ENCODE peak calls at places on chromosomes 13 and 19, in seven cellular contexts. E, T, B, I, D, W and O are unnamed samples.

GRCh38 chr13:21237081-21237480 is 60.6 kb downstream of the MRPL57 start:
- DNase-seq in E (no peak), T (no peak), B (no peak), I (no peak), D (no peak), W (no peak), O (no peak)

GRCh38 chr19:51128227-51128626 is 3.5 kb downstream of the SIGLEC9 start:
- DNase-seq in E (no peak), T (no peak), B (no peak), I (no peak), D (no peak), W (no peak), O (no peak)

GRCh38 chr13:64767054-64767453 is 2463.1 kb downstream of the PCDH9 start:
- DNase-seq in E (no peak), T (no peak), B (no peak), I (no peak), D (no peak), W (no peak), O (no peak)

GRCh38 chr19:35986664-35987570 is 8.1 kb upstream of the SDHAF1 start:
- DNase-seq in E (peak; percentile 62), T (peak; percentile 44), B (peak; percentile 59), I (peak; percentile 83), D (no peak), W (no peak), O (peak; percentile 48)

GRCh38 chr19:54517483-54517882 is 14.9 kb downstream of the LAIR2 start:
- DNase-seq in E (no peak), T (peak; percentile 52), B (peak; percentile 40), I (peak; percentile 78), D (no peak), W (peak; percentile 55), O (peak; percentile 55)

GRCh38 chr13:114110091-114110829 is 22.2 kb downstream of the RASA3 start:
- DNase-seq in E (peak; percentile 73), T (no peak), B (peak; percentile 13), I (peak; percentile 50), D (no peak), W (peak; percentile 88), O (peak; percentile 42)

GRCh38 chr13:41802684-41803554 is 158.0 kb downstream of the VWA8 start:
- DNase-seq in E (no peak), T (no peak), B (no peak), I (no peak), D (no peak), W (no peak), O (peak; percentile 87)

GRCh38 chr13:102132896-102133295 is 269.0 kb downstream of the FGF14 start:
- DNase-seq in E (no peak), T (no peak), B (no peak), I (no peak), D (no peak), W (no peak), O (no peak)

GRCh38 chr13:41398494-41399190 is 58.7 kb upstream of the RGCC start:
- DNase-seq in E (no peak), T (no peak), B (no peak), I (no peak), D (no peak), W (no peak), O (peak; percentile 74)

GRCh38 chr13:46665630-46666482 is 112.9 kb downstream of the LRCH1 start:
- DNase-seq in E (no peak), T (no peak), B (peak; percentile 44), I (no peak), D (no peak), W (no peak), O (no peak)

GRCh38 chr13:26707122-26708006 is 53.2 kb downstream of the GPR12 start:
- DNase-seq in E (no peak), T (peak; percentile 69), B (peak; percentile 51), I (peak; percentile 91), D (no peak), W (peak; percentile 60), O (peak; percentile 73)

GRCh38 chr13:52786747-52787146 is 47.1 kb upstream of the CNMD start:
- DNase-seq in E (no peak), T (no peak), B (no peak), I (no peak), D (no peak), W (no peak), O (no peak)

GRCh38 chr13:51811920-51812328 is 8.0 kb upstream of the DHRS12 start:
- DNase-seq in E (no peak), T (no peak), B (no peak), I (no peak), D (no peak), W (no peak), O (no peak)

GRCh38 chr13:44578064-44578394 is 1.9 kb upstream of the TSC22D1 start:
- DNase-seq in E (no peak), T (no peak), B (peak; percentile 41), I (peak; percentile 64), D (no peak), W (no peak), O (peak; percentile 70)

GRCh38 chr19:4589579-4590410 is 30.3 kb upstream of the SEMA6B start:
- DNase-seq in E (no peak), T (peak; percentile 87), B (no peak), I (peak; percentile 54), D (no peak), W (no peak), O (no peak)

GRCh38 chr19:41595258-41595889 is 19.4 kb downstream of the CEACAM21 start:
- DNase-seq in E (peak; percentile 61), T (peak; percentile 49), B (peak; percentile 88), I (peak; percentile 82), D (no peak), W (peak; percentile 70), O (peak; percentile 89)

GRCh38 chr13:27264181-27264580 is 6.4 kb upstream of the RASL11A start:
- DNase-seq in E (no peak), T (peak; percentile 30), B (no peak), I (no peak), D (no peak), W (no peak), O (peak; percentile 90)

GRCh38 chr13:106525865-106526264 is 9.6 kb downstream of the EFNB2 start:
- DNase-seq in E (no peak), T (no peak), B (no peak), I (peak; percentile 53), D (no peak), W (no peak), O (no peak)

GRCh38 chr19:17656970-17657369 is 31.2 kb downstream of the UNC13A start:
- DNase-seq in E (peak; percentile 2), T (no peak), B (no peak), I (no peak), D (no peak), W (no peak), O (no peak)

GRCh38 chr13:40814803-40815202 is 25.4 kb downstream of the SLC25A15 start:
- DNase-seq in E (no peak), T (no peak), B (no peak), I (no peak), D (no peak), W (no peak), O (peak; percentile 21)

GRCh38 chr19:30278882-30279254 is 93.3 kb upstream of the ZNF536 start:
- DNase-seq in E (no peak), T (no peak), B (no peak), I (no peak), D (no peak), W (no peak), O (no peak)
- H3K4me1 ChIP-seq in E (no peaks in the 10 kb centered on the region), T (no peaks in the 10 kb centered on the region), B (no peaks in the 10 kb centered on the region), I (peaks cover 25% of the 10 kb centered on the region), D (no peaks in the 10 kb centered on the region), W (no peaks in the 10 kb centered on the region), O (no peaks in the 10 kb centered on the region)

GRCh38 chr19:47740866-47741519 is 4.4 kb upstream of the NOP53 start:
- DNase-seq in E (no peak), T (no peak), B (no peak), I (no peak), D (no peak), W (no peak), O (no peak)

GRCh38 chr19:47749326-47749725 is 4.0 kb downstream of the NOP53 start:
- DNase-seq in E (no peak), T (no peak), B (no peak), I (no peak), D (no peak), W (no peak), O (no peak)

GRCh38 chr19:47742636-47743035 is 2.7 kb upstream of the NOP53 start:
- DNase-seq in E (no peak), T (no peak), B (no peak), I (peak; percentile 53), D (no peak), W (no peak), O (peak; percentile 47)

GRCh38 chr19:47741544-47742125 is 3.7 kb upstream of the NOP53 start:
- DNase-seq in E (no peak), T (no peak), B (no peak), I (no peak), D (no peak), W (no peak), O (peak; percentile 25)

GRCh38 chr19:47745010-47745901 is at the start of gene NOP53:
- DNase-seq in E (peak; percentile 98), T (peak; percentile 98), B (peak; percentile 99), I (peak; percentile 99), D (peak; percentile 96), W (peak; percentile 99), O (peak; percentile 97)
- H3K4me1 ChIP-seq in E (peaks cover 30% of the 10 kb centered on the region), T (no peaks in the 10 kb centered on the region), B (peaks cover 33% of the 10 kb centered on the region), I (peaks cover 13% of the 10 kb centered on the region), D (peaks cover 9% of the 10 kb centered on the region), W (peaks cover 60% of the 10 kb centered on the region), O (peaks cover 27% of the 10 kb centered on the region)

GRCh38 chr13:104532131-104532530 is 1465.9 kb upstream of the SLC10A2 start:
- DNase-seq in E (no peak), T (no peak), B (no peak), I (no peak), D (no peak), W (no peak), O (no peak)

GRCh38 chr13:104534847-104535246 is 1468.6 kb upstream of the SLC10A2 start:
- DNase-seq in E (no peak), T (no peak), B (peak; percentile 21), I (peak; percentile 76), D (no peak), W (no peak), O (no peak)

GRCh38 chr13:104525467-104525866 is 1459.2 kb upstream of the SLC10A2 start:
- DNase-seq in E (no peak), T (no peak), B (no peak), I (no peak), D (no peak), W (no peak), O (no peak)

DNA sequence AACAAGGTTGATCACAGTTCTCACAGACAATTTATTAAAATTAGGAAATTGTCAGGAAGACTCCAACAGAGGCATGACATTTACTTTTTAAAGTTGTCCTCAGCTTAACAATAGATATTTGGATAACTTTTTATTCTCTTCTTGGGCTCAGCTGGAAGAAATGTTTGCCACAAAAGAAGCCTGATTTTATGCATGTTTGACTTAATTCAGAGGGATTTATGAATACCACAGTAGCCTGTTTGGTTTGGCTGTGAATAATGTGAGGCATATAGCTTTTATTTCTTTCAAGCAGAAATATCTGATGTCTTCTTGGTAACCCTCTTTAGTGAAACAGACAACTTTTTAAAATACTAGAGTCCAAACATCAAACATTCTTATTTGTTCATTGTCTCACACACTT is 1464.5 kb upstream of the SLC10A2 start:
- DNase-seq in E (no peak), T (no peak), B (no peak), I (no peak), D (no peak), W (no peak), O (no peak)
- H3K4me1 ChIP-seq in E (no peaks in the 10 kb centered on the region), T (no peaks in the 10 kb centered on the region), B (no peaks in the 10 kb centered on the region), I (peaks cover 33% of the 10 kb centered on the region), D (no peaks in the 10 kb centered on the region), W (no peaks in the 10 kb centered on the region), O (no peaks in the 10 kb centered on the region)

DNA sequence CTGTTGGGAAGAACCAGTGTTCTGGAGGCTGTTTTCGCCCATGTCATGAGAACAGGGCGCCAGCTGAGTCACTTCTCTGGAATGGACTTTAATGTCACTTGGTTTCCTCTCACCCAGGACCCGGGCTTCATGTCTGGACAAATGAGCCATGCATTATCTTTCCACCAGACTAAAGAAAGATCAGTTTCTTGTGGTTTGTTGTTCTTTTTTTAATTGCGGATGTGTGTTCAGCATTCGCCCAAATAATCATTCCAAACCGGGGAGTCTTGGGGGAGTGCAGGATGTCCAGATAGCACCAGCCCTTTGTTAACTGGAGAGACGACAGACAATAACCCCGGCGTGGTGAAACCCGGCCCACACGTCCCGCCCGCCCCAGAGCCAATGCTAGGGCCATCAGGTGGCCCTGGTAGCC is 102.5 kb downstream of the COL4A2 start:
- DNase-seq in E (no peak), T (no peak), B (no peak), I (no peak), D (no peak), W (no peak), O (no peak)
- H3K4me1 ChIP-seq in E (peaks cover 34% of the 10 kb centered on the region), T (peaks cover 18% of the 10 kb centered on the region), B (peaks cover 18% of the 10 kb centered on the region), I (peaks cover 6% of the 10 kb centered on the region), D (peaks cover 15% of the 10 kb centered on the region), W (no peaks in the 10 kb centered on the region), O (peaks cover 37% of the 10 kb centered on the region)